ENCODE peak calls at places on chromosomes 16 and 17, in six cellular contexts. U, T, L, D, B and K are unnamed samples. For H3K9me3 and H3K4me1, the result is how much of the 10 kb centered on the place peaks cover.

GRCh38 chr17:61398721-61399130 is 917 bp upstream of the TBX2 start:
- DNase-seq in L (no peak), D (no peak), T (no peak), B (peak), U (no peak), K (no peak)

GRCh38 chr17:18951941-18952842 is at the start of gene SLC5A10:
- DNase-seq in L (no peak), B (peak), T (no peak), D (no peak), U (no peak), K (no peak)

GRCh38 chr17:17947966-17948365 is 24.2 kb downstream of the TOM1L2 start:
- DNase-seq in L (no peak), D (no peak), U (no peak), T (no peak), B (no peak), K (no peak)

GRCh38 chr16:4868046-4868445 is 20.8 kb downstream of the UBN1 start:
- DNase-seq in T (no peak), D (no peak), B (no peak), U (no peak), L (no peak), K (no peak)

GRCh38 chr17:9336817-9337216 is 238.8 kb downstream of the STX8 start:
- DNase-seq in B (no peak), L (no peak), T (no peak), U (no peak), D (no peak), K (no peak)

GRCh38 chr17:28950752-28951427 is 428 bp downstream of the PHF12 start:
- DNase-seq in L (no peak), T (peak), D (no peak), B (peak), U (no peak), K (no peak)

GRCh38 chr16:67800252-67801046 is 5.9 kb downstream of the RANBP10 start:
- DNase-seq in B (no peak), U (no peak), T (no peak), D (no peak), L (no peak), K (no peak)

GRCh38 chr17:16407911-16408588 is 7.3 kb upstream of the TRPV2 start:
- DNase-seq in T (peak), D (no peak), B (peak), L (peak), U (peak), K (no peak)

GRCh38 chr17:10162034-10162433 is 36.4 kb downstream of the GAS7 start:
- DNase-seq in L (no peak), B (no peak), U (no peak), D (no peak), T (no peak), K (no peak)

GRCh38 chr17:44539664-44540063 is 17.6 kb upstream of the FZD2 start:
- DNase-seq in D (no peak), U (no peak), T (no peak), L (no peak), B (no peak), K (no peak)

GRCh38 chr17:37608369-37609169 is 649 bp downstream of the SYNRG start:
- DNase-seq in B (no peak), D (no peak), U (peak), T (no peak), L (no peak), K (no peak)

GRCh38 chr16:81591538-81591870 is 146.9 kb downstream of the CMIP start:
- DNase-seq in D (no peak), L (no peak), T (no peak), B (peak), U (no peak), K (no peak)

GRCh38 chr17:42775534-42776098 is 2.4 kb downstream of the VPS25 start:
- DNase-seq in L (no peak), B (peak), U (no peak), T (no peak), D (no peak), K (no peak)

GRCh38 chr16:10871157-10871991 is 5.6 kb upstream of the CIITA start:
- DNase-seq in L (peak), T (peak), U (peak), D (no peak), B (peak), K (no peak)

GRCh38 chr17:72539981-72540897 is 419.4 kb downstream of the SOX9 start:
- DNase-seq in T (peak), B (peak), D (no peak), U (peak), L (peak), K (no peak)

GRCh38 chr17:58666858-58667267 is 25.0 kb downstream of the TEX14 start:
- DNase-seq in L (peak), T (peak), U (no peak), D (no peak), B (peak), K (peak)

GRCh38 chr16:30040221-30040620 is 9.2 kb upstream of the TLCD3B start:
- DNase-seq in D (no peak), T (no peak), L (no peak), B (no peak), U (no peak), K (no peak)

GRCh38 chr17:20114466-20114865 is 105.3 kb downstream of the SPECC1 start:
- DNase-seq in U (no peak), D (no peak), B (no peak), T (no peak), L (no peak), K (no peak)

GRCh38 chr16:68496689-68497088 is 42.4 kb upstream of the ZFP90 start:
- DNase-seq in T (no peak), B (no peak), U (no peak), D (no peak), L (no peak), K (no peak)

GRCh38 chr16:11619327-11619851 is 32.7 kb upstream of the LITAF start:
- DNase-seq in B (no peak), L (no peak), T (no peak), U (peak), D (no peak), K (no peak)

GRCh38 chr17:81991684-81992513 is 14.5 kb downstream of the ASPSCR1 start:
- DNase-seq in D (no peak), U (no peak), B (peak), T (peak), L (peak), K (peak)

GRCh38 chr17:2814499-2815341 is 18.5 kb downstream of the RAP1GAP2 start:
- DNase-seq in D (no peak), U (peak), T (peak), B (peak), L (no peak), K (no peak)

DNA sequence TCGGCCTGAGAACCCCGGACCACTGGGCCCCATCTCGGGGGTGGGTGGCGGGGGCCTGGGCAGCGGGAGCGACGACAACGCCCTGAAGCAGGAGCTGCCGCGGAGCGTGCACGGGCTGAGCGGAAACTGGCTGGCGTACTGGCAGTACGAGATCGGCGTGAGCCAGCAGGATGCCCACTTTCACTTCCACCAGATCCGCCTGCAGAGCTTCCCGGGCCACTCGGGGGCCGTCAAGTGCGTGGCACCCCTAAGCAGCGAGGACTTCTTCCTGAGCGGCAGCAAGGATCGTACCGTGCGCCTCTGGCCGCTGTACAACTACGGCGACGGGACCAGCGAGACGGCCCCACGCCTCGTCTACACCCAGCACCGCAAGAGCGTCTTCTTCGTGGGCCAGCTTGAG is 8.9 kb upstream of the SERPINF2 start:
- DNase-seq in L (no peak), T (no peak), U (no peak), D (no peak), B (no peak), K (no peak)
- H3K9me3 ChIP-seq in L (under half), T (under half), U (under half), D (under half), B (under half), K (under half)

GRCh38 chr16:24523569-24523968 is 15.8 kb upstream of the RBBP6 start:
- DNase-seq in T (no peak), D (no peak), B (no peak), L (no peak), U (no peak), K (no peak)
- TF ChIP-seq CTCF in T (no peak), D (no peak), B (no peak), L (no peak), U (no peak), K (no peak)

GRCh38 chr16:85988723-85989313 is 89.9 kb downstream of the IRF8 start:
- DNase-seq in D (no peak), T (no peak), B (peak), L (no peak), U (peak), K (no peak)

GRCh38 chr16:85989863-85990643 is 91.1 kb downstream of the IRF8 start:
- DNase-seq in B (peak), T (no peak), L (no peak), D (no peak), U (no peak), K (no peak)

GRCh38 chr16:85988306-85988705 is 89.3 kb downstream of the IRF8 start:
- DNase-seq in D (no peak), U (no peak), B (peak), L (no peak), T (no peak), K (no peak)

GRCh38 chr16:85990861-85991301 is 91.9 kb downstream of the IRF8 start:
- DNase-seq in T (no peak), L (no peak), U (peak), B (peak), D (no peak), K (no peak)

GRCh38 chr16:85989376-85989775 is 90.4 kb downstream of the IRF8 start:
- DNase-seq in U (no peak), B (peak), D (no peak), L (no peak), T (no peak), K (no peak)
- H3K4me1 ChIP-seq in U (half or more), B (under half), D (under half), L (under half), T (under half), K (under half)

DNA sequence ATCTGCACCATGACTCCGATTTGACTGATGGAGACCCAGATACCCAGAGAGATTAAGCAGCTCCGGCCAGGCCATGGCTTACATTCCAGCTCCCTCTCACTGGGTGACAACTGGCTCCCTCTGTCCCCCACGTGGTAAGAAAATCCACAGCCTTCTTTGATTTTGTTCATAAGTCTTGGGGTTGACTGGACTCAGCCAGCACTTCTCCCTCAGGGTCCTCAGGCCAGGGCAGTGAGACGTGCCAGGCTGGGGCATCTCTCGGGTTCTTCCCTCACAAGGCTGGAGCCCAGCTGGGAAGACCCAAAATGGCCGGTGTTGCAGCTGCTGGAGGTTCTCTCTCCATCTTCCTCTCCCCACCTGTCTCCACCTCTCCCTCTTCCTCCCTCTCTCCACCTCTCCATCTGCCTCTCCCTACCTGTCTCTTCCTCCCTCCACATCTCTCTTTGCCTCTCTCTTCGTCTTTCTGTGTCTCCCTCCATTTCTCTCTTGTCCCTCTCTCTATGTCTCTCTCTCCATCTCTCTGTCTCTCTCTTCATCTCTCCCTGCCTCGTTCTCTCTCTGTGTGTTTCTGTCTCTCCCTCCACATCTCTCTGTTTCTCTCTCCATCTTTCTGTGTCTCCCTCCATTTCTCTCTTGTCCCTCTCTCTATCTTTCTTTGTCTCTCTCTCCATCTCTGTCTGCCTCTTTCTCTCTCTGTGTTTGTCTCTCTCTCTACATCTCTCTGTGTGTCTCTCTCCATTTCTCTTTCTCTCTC is 105.3 kb downstream of the FOXL1 start:
- DNase-seq in B (no peak), D (no peak), U (no peak), L (no peak), T (no peak), K (no peak)
- H3K9me3 ChIP-seq in B (under half), D (under half), U (under half), L (under half), T (under half), K (under half)

GRCh38 chr16:59341368-59341767 is 607.3 kb upstream of the GOT2 start:
- DNase-seq in L (no peak), U (no peak), T (no peak), D (no peak), B (no peak), K (no peak)
- TF ChIP-seq CTCF in L (no peak), U (no peak), T (no peak), D (no peak), B (no peak), K (no peak)

DNA sequence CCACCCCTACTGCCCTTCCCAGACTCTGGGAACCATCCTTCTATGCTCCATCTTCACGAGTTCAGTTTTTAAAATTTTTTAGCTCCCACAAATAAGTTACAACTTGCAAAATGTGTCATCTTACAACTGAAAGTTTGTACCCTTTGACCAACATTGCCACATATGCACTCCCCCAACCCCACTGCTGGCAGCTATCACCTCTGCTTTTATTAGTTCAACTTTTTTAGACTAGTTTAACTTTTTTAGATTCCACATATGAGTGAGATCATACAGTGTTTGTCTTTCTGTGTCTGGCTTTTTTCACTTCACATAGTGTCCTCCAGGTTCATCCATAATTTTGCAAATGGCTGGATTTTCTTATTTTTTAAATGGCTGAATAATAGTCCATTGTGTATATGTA is 7.7 kb downstream of the GPT2 start:
- DNase-seq in U (no peak), T (no peak), D (no peak), B (no peak), L (no peak), K (no peak)
- H3K4me1 ChIP-seq in U (under half), T (under half), D (under half), B (under half), L (half or more), K (under half)

DNA sequence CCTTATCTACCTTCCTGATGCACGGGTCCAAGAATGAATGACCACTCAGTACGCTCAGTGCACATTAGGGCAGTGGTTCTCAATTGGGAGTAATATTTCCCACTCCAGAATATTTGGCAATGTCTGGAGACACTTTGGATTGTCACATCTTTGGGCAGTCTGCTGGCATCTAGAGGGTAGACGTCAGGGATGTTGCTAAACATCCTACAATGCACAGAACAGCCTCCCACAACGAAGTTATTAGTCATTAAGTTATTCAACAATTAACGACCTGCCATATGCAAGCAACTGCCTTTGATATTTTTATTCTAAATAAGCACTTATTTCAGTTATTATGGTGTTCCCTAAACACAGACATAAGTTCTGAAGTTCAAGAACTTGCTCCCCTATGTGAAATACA is 669.3 kb downstream of the TOX3 start:
- DNase-seq in L (no peak), U (no peak), D (no peak), B (no peak), T (no peak), K (no peak)
- H3K9me3 ChIP-seq in L (under half), U (under half), D (under half), B (under half), T (under half), K (under half)

GRCh38 chr16:85227262-85227923 is 115.1 kb upstream of the CIBAR2 start:
- DNase-seq in D (no peak), T (no peak), U (peak), B (no peak), L (no peak), K (no peak)

GRCh38 chr16:85228463-85228862 is 116.2 kb upstream of the CIBAR2 start:
- DNase-seq in D (no peak), B (no peak), U (no peak), L (no peak), T (no peak), K (no peak)

GRCh38 chr16:85228970-85229430 is 116.7 kb upstream of the CIBAR2 start:
- DNase-seq in T (no peak), L (peak), B (no peak), D (no peak), U (no peak), K (no peak)

GRCh38 chr16:85229869-85230416 is 117.7 kb upstream of the CIBAR2 start:
- DNase-seq in B (no peak), T (no peak), L (no peak), U (no peak), D (no peak), K (no peak)

GRCh38 chr16:85227924-85228462 is 115.7 kb upstream of the CIBAR2 start:
- DNase-seq in T (no peak), L (no peak), D (no peak), U (no peak), B (no peak), K (no peak)
- TF ChIP-seq CTCF in T (no peak), L (no peak), D (no peak), U (no peak), B (no peak), K (no peak)

GRCh38 chr16:85475233-85475632 is 137.9 kb upstream of the GSE1 start:
- DNase-seq in D (no peak), T (no peak), B (no peak), L (no peak), U (no peak), K (no peak)
- H3K4me1 ChIP-seq in D (under half), T (under half), B (under half), L (under half), U (under half), K (under half)

GRCh38 chr16:3223913-3224515 is 10.9 kb downstream of the ZNF200 start:
- DNase-seq in L (no peak), D (no peak), T (no peak), U (no peak), B (no peak), K (no peak)
- H3K9me3 ChIP-seq in L (half or more), D (under half), T (half or more), U (under half), B (under half), K (under half)